ENCODE peak calls at places on chromosome 10, in five cellular contexts. One of them, this sample, is unnamed.

GRCh38 chr10:29063806-29064644 is 224.8 kb upstream of the LYZL1 start:
- DNase-seq in tibial nerve: no peak
- DNase-seq in psoas muscle: no peak
- DNase-seq in endothelial cell of umbilical vein: no peak
- DNase-seq in BJ: no peak
- DNase-seq in this sample: no peak

GRCh38 chr10:47047577-47048532 is 136.6 kb downstream of the PTPN20 start:
- DNase-seq in tibial nerve: peak; percentile 77
- DNase-seq in psoas muscle: peak; percentile 88
- DNase-seq in endothelial cell of umbilical vein: peak; percentile 46
- DNase-seq in BJ: no peak
- DNase-seq in this sample: no peak

GRCh38 chr10:84863675-84864074 is 535.3 kb downstream of the CCSER2 start:
- DNase-seq in tibial nerve: no peak
- DNase-seq in psoas muscle: no peak
- DNase-seq in endothelial cell of umbilical vein: no peak
- DNase-seq in BJ: no peak
- DNase-seq in this sample: no peak

GRCh38 chr10:123502983-123503382 is 163.2 kb upstream of the GPR26 start:
- DNase-seq in tibial nerve: no peak
- DNase-seq in psoas muscle: no peak
- DNase-seq in endothelial cell of umbilical vein: no peak
- DNase-seq in BJ: no peak
- DNase-seq in this sample: no peak

GRCh38 chr10:80855348-80855971 is 317.8 kb downstream of the SH2D4B start:
- DNase-seq in tibial nerve: no peak
- DNase-seq in psoas muscle: no peak
- DNase-seq in endothelial cell of umbilical vein: no peak
- DNase-seq in BJ: no peak
- DNase-seq in this sample: no peak

GRCh38 chr10:86244995-86245394 is 121.6 kb downstream of the GRID1 start:
- DNase-seq in tibial nerve: no peak
- DNase-seq in psoas muscle: no peak
- DNase-seq in endothelial cell of umbilical vein: no peak
- DNase-seq in BJ: no peak
- DNase-seq in this sample: no peak

GRCh38 chr10:32155075-32155516 is 98.9 kb upstream of the KIF5B start:
- DNase-seq in tibial nerve: no peak
- DNase-seq in psoas muscle: no peak
- DNase-seq in endothelial cell of umbilical vein: peak; percentile 90
- DNase-seq in BJ: no peak
- DNase-seq in this sample: no peak

GRCh38 chr10:69861251-69862240 is 59.8 kb downstream of the COL13A1 start:
- DNase-seq in tibial nerve: no peak
- DNase-seq in psoas muscle: no peak
- DNase-seq in endothelial cell of umbilical vein: peak; percentile 95
- DNase-seq in BJ: peak; percentile 39
- DNase-seq in this sample: no peak

GRCh38 chr10:104336829-104337526 is 1.3 kb downstream of the ITPRIP start:
- DNase-seq in tibial nerve: no peak
- DNase-seq in psoas muscle: no peak
- DNase-seq in endothelial cell of umbilical vein: peak; percentile 47
- DNase-seq in BJ: peak; percentile 52
- DNase-seq in this sample: no peak

GRCh38 chr10:125578658-125579315 is 104.2 kb downstream of the TEX36 start:
- DNase-seq in tibial nerve: no peak
- DNase-seq in psoas muscle: no peak
- DNase-seq in endothelial cell of umbilical vein: no peak
- DNase-seq in BJ: no peak
- DNase-seq in this sample: no peak

GRCh38 chr10:125152646-125153368 is 7.6 kb downstream of the CTBP2 start:
- DNase-seq in tibial nerve: no peak
- DNase-seq in psoas muscle: peak; percentile 84
- DNase-seq in endothelial cell of umbilical vein: peak; percentile 65
- DNase-seq in BJ: no peak
- DNase-seq in this sample: no peak

GRCh38 chr10:68781613-68782574 is 45.4 kb upstream of the STOX1 start:
- DNase-seq in tibial nerve: no peak
- DNase-seq in psoas muscle: no peak
- DNase-seq in endothelial cell of umbilical vein: no peak
- DNase-seq in BJ: no peak
- DNase-seq in this sample: no peak

GRCh38 chr10:126669188-126669587 is 1.3 kb downstream of the C10orf90 start:
- DNase-seq in tibial nerve: no peak
- DNase-seq in psoas muscle: no peak
- DNase-seq in endothelial cell of umbilical vein: no peak
- DNase-seq in BJ: no peak
- DNase-seq in this sample: no peak

GRCh38 chr10:59098811-59099452 is 77.5 kb upstream of the PHYHIPL start:
- DNase-seq in tibial nerve: no peak
- DNase-seq in psoas muscle: no peak
- DNase-seq in endothelial cell of umbilical vein: no peak
- DNase-seq in BJ: peak; percentile 5
- DNase-seq in this sample: no peak

GRCh38 chr10:113711142-113711541 is 31.4 kb downstream of the CASP7 start:
- DNase-seq in tibial nerve: no peak
- DNase-seq in psoas muscle: no peak
- DNase-seq in endothelial cell of umbilical vein: no peak
- DNase-seq in BJ: no peak
- DNase-seq in this sample: no peak

GRCh38 chr10:132616995-132617780 is 79.6 kb downstream of the INPP5A start:
- DNase-seq in tibial nerve: no peak
- DNase-seq in psoas muscle: no peak
- DNase-seq in endothelial cell of umbilical vein: no peak
- DNase-seq in BJ: no peak
- DNase-seq in this sample: no peak

GRCh38 chr10:50347394-50347802 is 96.1 kb upstream of the ASAH2 start:
- DNase-seq in tibial nerve: no peak
- DNase-seq in psoas muscle: no peak
- DNase-seq in endothelial cell of umbilical vein: no peak
- DNase-seq in BJ: no peak
- DNase-seq in this sample: no peak

GRCh38 chr10:121930729-121931085 is 2.9 kb upstream of the ATE1 start:
- DNase-seq in tibial nerve: no peak
- DNase-seq in psoas muscle: no peak
- DNase-seq in endothelial cell of umbilical vein: no peak
- DNase-seq in BJ: no peak
- DNase-seq in this sample: no peak

GRCh38 chr10:48450233-48450810 is 143.8 kb downstream of the MAPK8 start:
- DNase-seq in tibial nerve: no peak
- DNase-seq in psoas muscle: peak; percentile 42
- DNase-seq in endothelial cell of umbilical vein: no peak
- DNase-seq in BJ: no peak
- DNase-seq in this sample: no peak

GRCh38 chr10:102781921-102782542 is 38.3 kb downstream of the WBP1L start:
- DNase-seq in tibial nerve: no peak
- DNase-seq in psoas muscle: no peak
- DNase-seq in endothelial cell of umbilical vein: peak; percentile 83
- DNase-seq in BJ: no peak
- DNase-seq in this sample: no peak

GRCh38 chr10:117617664-117618063 is 75.1 kb downstream of the EMX2 start:
- DNase-seq in tibial nerve: no peak
- DNase-seq in psoas muscle: no peak
- DNase-seq in endothelial cell of umbilical vein: no peak
- DNase-seq in BJ: no peak
- DNase-seq in this sample: no peak

GRCh38 chr10:123134915-123135414 is 805 bp upstream of the HMX3 start:
- DNase-seq in tibial nerve: no peak
- DNase-seq in psoas muscle: no peak
- DNase-seq in endothelial cell of umbilical vein: no peak
- DNase-seq in BJ: no peak
- DNase-seq in this sample: no peak

GRCh38 chr10:37534166-37534565 is 323.2 kb downstream of the ZNF248 start:
- DNase-seq in tibial nerve: no peak
- DNase-seq in psoas muscle: no peak
- DNase-seq in endothelial cell of umbilical vein: no peak
- DNase-seq in BJ: no peak
- DNase-seq in this sample: no peak

GRCh38 chr10:52308251-52309031 is 5.6 kb upstream of the DKK1 start:
- DNase-seq in tibial nerve: no peak
- DNase-seq in psoas muscle: peak; percentile 71
- DNase-seq in endothelial cell of umbilical vein: peak; percentile 86
- DNase-seq in BJ: no peak
- DNase-seq in this sample: no peak

GRCh38 chr10:30491832-30492530 is 58.0 kb downstream of the MAP3K8 start:
- DNase-seq in tibial nerve: no peak
- DNase-seq in psoas muscle: no peak
- DNase-seq in endothelial cell of umbilical vein: no peak
- DNase-seq in BJ: no peak
- DNase-seq in this sample: no peak
- H3K4me3 ChIP-seq in tibial nerve: no peak overlapping the region
- H3K4me3 ChIP-seq in psoas muscle: no peak overlapping the region
- H3K4me3 ChIP-seq in endothelial cell of umbilical vein: no peak overlapping the region
- H3K4me3 ChIP-seq in BJ: no peak overlapping the region
- H3K4me3 ChIP-seq in this sample: no peak overlapping the region

GRCh38 chr10:99534939-99535763 is 2.4 kb downstream of the NKX2-3 start:
- DNase-seq in tibial nerve: no peak
- DNase-seq in psoas muscle: no peak
- DNase-seq in endothelial cell of umbilical vein: no peak
- DNase-seq in BJ: no peak
- DNase-seq in this sample: no peak
- H3K27me3 ChIP-seq in tibial nerve: peaks cover 6% of the 10 kb centered on the region
- H3K27me3 ChIP-seq in psoas muscle: peaks cover 100% of the 10 kb centered on the region
- H3K27me3 ChIP-seq in endothelial cell of umbilical vein: peaks cover 91% of the 10 kb centered on the region
- H3K27me3 ChIP-seq in BJ: peaks cover 89% of the 10 kb centered on the region
- H3K27me3 ChIP-seq in this sample: peaks cover 17% of the 10 kb centered on the region

GRCh38 chr10:88754272-88754671 is 5.5 kb upstream of the LIPN start:
- DNase-seq in tibial nerve: no peak
- DNase-seq in psoas muscle: no peak
- DNase-seq in endothelial cell of umbilical vein: peak; percentile 75
- DNase-seq in BJ: peak; percentile 75
- DNase-seq in this sample: no peak
- H3K4me3 ChIP-seq in tibial nerve: no peak overlapping the region
- H3K4me3 ChIP-seq in psoas muscle: no peak overlapping the region
- H3K4me3 ChIP-seq in endothelial cell of umbilical vein: no peak overlapping the region
- H3K4me3 ChIP-seq in BJ: no peak overlapping the region
- H3K4me3 ChIP-seq in this sample: no peak overlapping the region

DNA sequence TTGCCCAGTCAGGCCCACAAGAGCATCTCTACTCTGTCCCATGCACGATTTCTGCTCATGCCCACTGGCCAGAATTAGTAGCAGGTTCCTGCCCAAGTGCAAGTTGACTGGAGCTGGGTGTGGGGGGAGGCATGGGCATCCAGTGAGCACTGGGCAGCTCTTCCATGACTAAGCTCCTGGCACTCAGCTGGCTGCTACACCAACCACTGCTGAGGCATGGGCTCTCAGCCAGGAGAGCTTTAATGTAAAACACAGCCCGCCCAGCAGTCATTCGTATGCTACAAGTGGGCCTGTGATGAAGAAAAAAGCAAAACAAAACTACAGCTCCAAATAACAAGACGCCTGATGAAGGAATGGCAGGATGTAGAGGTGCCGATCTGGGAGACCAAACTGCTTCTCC is 335.4 kb upstream of the PFKP start:
- DNase-seq in tibial nerve: no peak
- DNase-seq in psoas muscle: no peak
- DNase-seq in endothelial cell of umbilical vein: no peak
- DNase-seq in BJ: no peak
- DNase-seq in this sample: no peak
- H3K27me3 ChIP-seq in tibial nerve: no peaks in the 10 kb centered on the region
- H3K27me3 ChIP-seq in psoas muscle: no peaks in the 10 kb centered on the region
- H3K27me3 ChIP-seq in endothelial cell of umbilical vein: no peaks in the 10 kb centered on the region
- H3K27me3 ChIP-seq in BJ: no peaks in the 10 kb centered on the region
- H3K27me3 ChIP-seq in this sample: no peaks in the 10 kb centered on the region

DNA sequence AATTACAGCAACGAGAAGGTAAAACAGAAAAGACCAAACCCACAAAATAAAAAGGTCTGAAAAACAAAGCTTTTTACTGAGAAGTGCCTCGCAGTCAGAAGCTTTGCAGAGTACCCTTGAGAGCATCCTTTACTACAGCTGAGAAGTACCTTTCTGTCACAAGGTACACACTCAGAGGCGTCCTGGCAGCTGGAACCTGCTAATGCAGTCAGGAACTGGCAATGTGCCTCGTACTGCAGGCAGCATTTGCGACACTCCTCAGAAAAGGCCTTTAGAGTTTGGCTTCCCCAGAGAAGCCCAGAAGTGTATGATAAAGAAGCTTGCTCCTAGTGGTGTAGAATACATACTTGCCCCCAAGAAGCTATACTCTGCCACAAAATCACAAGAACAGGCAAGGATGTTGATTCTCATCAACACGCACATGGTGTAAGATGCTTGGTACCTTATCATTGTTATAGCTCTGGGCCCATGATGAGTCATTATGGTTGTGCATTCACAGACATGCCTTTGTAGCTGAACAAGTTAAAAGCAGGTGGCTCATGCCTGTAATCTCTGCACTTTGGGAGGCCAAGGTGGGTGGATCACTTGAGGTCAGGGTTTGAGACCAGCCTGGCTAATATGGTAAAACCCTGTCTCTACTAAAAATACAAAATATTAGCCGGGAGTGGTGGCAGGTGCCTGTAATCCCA is 2.0 kb upstream of the GTPBP4 start:
- DNase-seq in tibial nerve: no peak
- DNase-seq in psoas muscle: no peak
- DNase-seq in endothelial cell of umbilical vein: no peak
- DNase-seq in BJ: no peak
- DNase-seq in this sample: no peak
- H3K4me3 ChIP-seq in tibial nerve: no peak overlapping the region
- H3K4me3 ChIP-seq in psoas muscle: no peak overlapping the region
- H3K4me3 ChIP-seq in endothelial cell of umbilical vein: no peak overlapping the region
- H3K4me3 ChIP-seq in BJ: no peak overlapping the region
- H3K4me3 ChIP-seq in this sample: no peak overlapping the region

DNA sequence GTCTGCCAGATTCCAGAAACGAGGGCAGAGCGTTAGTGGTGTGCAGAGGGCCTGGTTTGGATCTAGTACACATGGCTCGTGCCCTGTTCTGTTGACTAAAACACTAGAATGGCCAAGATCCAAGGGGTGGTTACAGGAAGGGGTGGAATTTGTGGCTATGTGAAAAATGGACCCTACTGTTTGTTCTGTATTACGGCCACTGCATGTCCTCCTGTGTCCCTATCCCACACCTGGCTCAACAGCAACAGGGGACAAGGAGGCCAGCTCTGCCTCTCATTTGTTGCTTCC is 319.2 kb downstream of the CXCL12 start:
- DNase-seq in tibial nerve: no peak
- DNase-seq in psoas muscle: no peak
- DNase-seq in endothelial cell of umbilical vein: no peak
- DNase-seq in BJ: no peak
- DNase-seq in this sample: no peak
- H3K27me3 ChIP-seq in tibial nerve: no peaks in the 10 kb centered on the region
- H3K27me3 ChIP-seq in psoas muscle: no peaks in the 10 kb centered on the region
- H3K27me3 ChIP-seq in endothelial cell of umbilical vein: no peaks in the 10 kb centered on the region
- H3K27me3 ChIP-seq in BJ: no peaks in the 10 kb centered on the region
- H3K27me3 ChIP-seq in this sample: no peaks in the 10 kb centered on the region

GRCh38 chr10:60141916-60142559 is 235.7 kb upstream of the CCDC6 start:
- DNase-seq in tibial nerve: no peak
- DNase-seq in psoas muscle: no peak
- DNase-seq in endothelial cell of umbilical vein: no peak
- DNase-seq in BJ: no peak
- DNase-seq in this sample: no peak
- H3K4me3 ChIP-seq in tibial nerve: no peak overlapping the region
- H3K4me3 ChIP-seq in psoas muscle: no peak overlapping the region
- H3K4me3 ChIP-seq in endothelial cell of umbilical vein: no peak overlapping the region
- H3K4me3 ChIP-seq in BJ: no peak overlapping the region
- H3K4me3 ChIP-seq in this sample: no peak overlapping the region

DNA sequence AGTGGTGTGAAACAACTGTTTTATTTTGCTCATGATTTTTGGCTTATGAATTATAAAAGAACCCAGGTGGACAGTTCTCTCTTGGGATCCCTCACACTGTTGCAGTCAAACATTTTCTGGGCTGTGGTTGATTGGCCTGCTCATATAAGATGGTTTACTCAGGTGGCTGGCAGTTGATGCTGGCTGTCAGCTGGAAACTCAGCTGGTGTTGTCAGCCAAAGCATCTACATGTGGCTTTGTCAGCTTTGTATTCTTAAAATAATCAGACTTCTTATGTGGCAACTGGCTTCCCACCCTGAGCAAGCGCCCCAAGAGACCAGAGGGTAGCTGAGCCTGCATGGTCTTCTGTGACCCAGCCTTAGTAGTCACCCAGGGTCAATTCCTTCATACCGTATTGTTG is 534.7 kb downstream of the NRG3 start:
- DNase-seq in tibial nerve: peak; percentile 18
- DNase-seq in psoas muscle: no peak
- DNase-seq in endothelial cell of umbilical vein: no peak
- DNase-seq in BJ: no peak
- DNase-seq in this sample: no peak
- H3K27me3 ChIP-seq in tibial nerve: no peaks in the 10 kb centered on the region
- H3K27me3 ChIP-seq in psoas muscle: no peaks in the 10 kb centered on the region
- H3K27me3 ChIP-seq in endothelial cell of umbilical vein: no peaks in the 10 kb centered on the region
- H3K27me3 ChIP-seq in BJ: no peaks in the 10 kb centered on the region
- H3K27me3 ChIP-seq in this sample: no peaks in the 10 kb centered on the region

This sample was measured in thoracic aorta.